ENCODE peak calls at places on chromosomes 4 and X, in nine cellular contexts. One of them, this sample, is unnamed.

GRCh38 chr4:126701756-126702155 is 931.0 kb upstream of the INTU start:
- DNase-seq in activated T-cell treated with anti-CD3 and anti-CD28 coated beads, Interleukin-2, amount 50 U/mL, for 4 hours: no peak
- DNase-seq in HTR-8/SVneo: no peak
- DNase-seq in mammary epithelial cell: peak; percentile 42
- DNase-seq in ELR: peak; percentile 55
- DNase-seq in A549: no peak
- DNase-seq in Panc1: no peak
- DNase-seq in kidney: no peak
- DNase-seq in T-cell: no peak
- DNase-seq in this sample: no peak

GRCh38 chrX:154483325-154483724 is 3.1 kb downstream of the UBL4A start:
- DNase-seq in T-cell: no peak
- DNase-seq in activated T-cell treated with anti-CD3 and anti-CD28 coated beads, Interleukin-2, amount 50 U/mL, for 4 hours: no peak
- DNase-seq in ELR: no peak
- DNase-seq in A549: no peak
- DNase-seq in kidney: no peak
- DNase-seq in mammary epithelial cell: no peak
- DNase-seq in HTR-8/SVneo: no peak
- DNase-seq in Panc1: no peak
- DNase-seq in this sample: no peak

GRCh38 chr4:82194329-82194728 is 179.5 kb downstream of the HNRNPD start:
- DNase-seq in mammary epithelial cell: no peak
- DNase-seq in ELR: no peak
- DNase-seq in A549: no peak
- DNase-seq in T-cell: no peak
- DNase-seq in Panc1: no peak
- DNase-seq in activated T-cell treated with anti-CD3 and anti-CD28 coated beads, Interleukin-2, amount 50 U/mL, for 4 hours: no peak
- DNase-seq in kidney: no peak
- DNase-seq in HTR-8/SVneo: no peak
- DNase-seq in this sample: no peak

GRCh38 chr4:25760048-25760447 is 102.7 kb downstream of the SEL1L3 start:
- DNase-seq in ELR: no peak
- DNase-seq in A549: no peak
- DNase-seq in kidney: no peak
- DNase-seq in activated T-cell treated with anti-CD3 and anti-CD28 coated beads, Interleukin-2, amount 50 U/mL, for 4 hours: no peak
- DNase-seq in HTR-8/SVneo: no peak
- DNase-seq in Panc1: no peak
- DNase-seq in T-cell: no peak
- DNase-seq in mammary epithelial cell: no peak
- DNase-seq in this sample: no peak

GRCh38 chr4:26878729-26879415 is 18.2 kb downstream of the STIM2 start:
- DNase-seq in HTR-8/SVneo: no peak
- DNase-seq in A549: no peak
- DNase-seq in kidney: no peak
- DNase-seq in activated T-cell treated with anti-CD3 and anti-CD28 coated beads, Interleukin-2, amount 50 U/mL, for 4 hours: no peak
- DNase-seq in T-cell: no peak
- DNase-seq in Panc1: no peak
- DNase-seq in mammary epithelial cell: peak; percentile 73
- DNase-seq in ELR: peak; percentile 22
- DNase-seq in this sample: no peak

GRCh38 chr4:183783933-183784622 is 121.0 kb upstream of the STOX2 start:
- DNase-seq in A549: no peak
- DNase-seq in HTR-8/SVneo: no peak
- DNase-seq in Panc1: no peak
- DNase-seq in activated T-cell treated with anti-CD3 and anti-CD28 coated beads, Interleukin-2, amount 50 U/mL, for 4 hours: no peak
- DNase-seq in kidney: no peak
- DNase-seq in mammary epithelial cell: peak; percentile 33
- DNase-seq in T-cell: no peak
- DNase-seq in ELR: peak; percentile 23
- DNase-seq in this sample: no peak

GRCh38 chr4:2445571-2445970 is 23.3 kb upstream of the RNF4 start:
- DNase-seq in kidney: no peak
- DNase-seq in activated T-cell treated with anti-CD3 and anti-CD28 coated beads, Interleukin-2, amount 50 U/mL, for 4 hours: no peak
- DNase-seq in T-cell: no peak
- DNase-seq in HTR-8/SVneo: no peak
- DNase-seq in ELR: no peak
- DNase-seq in Panc1: no peak
- DNase-seq in mammary epithelial cell: no peak
- DNase-seq in A549: no peak
- DNase-seq in this sample: no peak

GRCh38 chr4:122548452-122548851 is 72.4 kb downstream of the IL21 start:
- DNase-seq in ELR: no peak
- DNase-seq in Panc1: no peak
- DNase-seq in HTR-8/SVneo: no peak
- DNase-seq in A549: no peak
- DNase-seq in T-cell: no peak
- DNase-seq in kidney: no peak
- DNase-seq in mammary epithelial cell: no peak
- DNase-seq in activated T-cell treated with anti-CD3 and anti-CD28 coated beads, Interleukin-2, amount 50 U/mL, for 4 hours: no peak
- DNase-seq in this sample: no peak

GRCh38 chr4:21593268-21594002 is 355.1 kb downstream of the KCNIP4 start:
- DNase-seq in T-cell: no peak
- DNase-seq in Panc1: no peak
- DNase-seq in A549: no peak
- DNase-seq in HTR-8/SVneo: no peak
- DNase-seq in activated T-cell treated with anti-CD3 and anti-CD28 coated beads, Interleukin-2, amount 50 U/mL, for 4 hours: no peak
- DNase-seq in kidney: no peak
- DNase-seq in ELR: no peak
- DNase-seq in mammary epithelial cell: no peak
- DNase-seq in this sample: no peak

GRCh38 chr4:144820706-144821105 is 174.8 kb downstream of the HHIP start:
- DNase-seq in Panc1: no peak
- DNase-seq in A549: no peak
- DNase-seq in T-cell: no peak
- DNase-seq in HTR-8/SVneo: no peak
- DNase-seq in kidney: no peak
- DNase-seq in ELR: no peak
- DNase-seq in activated T-cell treated with anti-CD3 and anti-CD28 coated beads, Interleukin-2, amount 50 U/mL, for 4 hours: no peak
- DNase-seq in mammary epithelial cell: no peak
- DNase-seq in this sample: no peak

GRCh38 chr4:7781361-7781760 is 158.3 kb downstream of the AFAP1 start:
- DNase-seq in kidney: peak; percentile 47
- DNase-seq in Panc1: no peak
- DNase-seq in ELR: peak; percentile 76
- DNase-seq in activated T-cell treated with anti-CD3 and anti-CD28 coated beads, Interleukin-2, amount 50 U/mL, for 4 hours: no peak
- DNase-seq in mammary epithelial cell: no peak
- DNase-seq in A549: no peak
- DNase-seq in HTR-8/SVneo: no peak
- DNase-seq in T-cell: no peak
- DNase-seq in this sample: no peak

GRCh38 chr4:180058731-180059215 is 2184.4 kb upstream of the TENM3 start:
- DNase-seq in ELR: peak; percentile 50
- DNase-seq in Panc1: no peak
- DNase-seq in HTR-8/SVneo: peak; percentile 20
- DNase-seq in A549: peak; percentile 39
- DNase-seq in activated T-cell treated with anti-CD3 and anti-CD28 coated beads, Interleukin-2, amount 50 U/mL, for 4 hours: no peak
- DNase-seq in mammary epithelial cell: peak; percentile 25
- DNase-seq in T-cell: no peak
- DNase-seq in kidney: peak; percentile 69
- DNase-seq in this sample: no peak

GRCh38 chr4:78749258-78749971 is 26.7 kb upstream of the BMP2K start:
- DNase-seq in activated T-cell treated with anti-CD3 and anti-CD28 coated beads, Interleukin-2, amount 50 U/mL, for 4 hours: no peak
- DNase-seq in Panc1: no peak
- DNase-seq in ELR: no peak
- DNase-seq in HTR-8/SVneo: no peak
- DNase-seq in mammary epithelial cell: peak; percentile 3
- DNase-seq in kidney: no peak
- DNase-seq in A549: no peak
- DNase-seq in T-cell: no peak
- DNase-seq in this sample: no peak

GRCh38 chr4:53068755-53069154 is 206.6 kb downstream of the RASL11B start:
- DNase-seq in ELR: peak; percentile 50
- DNase-seq in A549: no peak
- DNase-seq in Panc1: no peak
- DNase-seq in activated T-cell treated with anti-CD3 and anti-CD28 coated beads, Interleukin-2, amount 50 U/mL, for 4 hours: no peak
- DNase-seq in HTR-8/SVneo: no peak
- DNase-seq in kidney: no peak
- DNase-seq in mammary epithelial cell: peak; percentile 25
- DNase-seq in T-cell: no peak
- DNase-seq in this sample: no peak

GRCh38 chrX:103845165-103845653 is 13.2 kb upstream of the RAB9B start:
- DNase-seq in mammary epithelial cell: peak; percentile 86
- DNase-seq in Panc1: peak; percentile 63
- DNase-seq in activated T-cell treated with anti-CD3 and anti-CD28 coated beads, Interleukin-2, amount 50 U/mL, for 4 hours: peak; percentile 38
- DNase-seq in ELR: peak; percentile 66
- DNase-seq in HTR-8/SVneo: no peak
- DNase-seq in kidney: peak; percentile 50
- DNase-seq in A549: peak; percentile 64
- DNase-seq in T-cell: no peak
- DNase-seq in this sample: peak; percentile 38

GRCh38 chr4:165464813-165465381 is 86.1 kb downstream of the CPE start:
- DNase-seq in activated T-cell treated with anti-CD3 and anti-CD28 coated beads, Interleukin-2, amount 50 U/mL, for 4 hours: no peak
- DNase-seq in Panc1: no peak
- DNase-seq in kidney: no peak
- DNase-seq in ELR: peak; percentile 59
- DNase-seq in mammary epithelial cell: no peak
- DNase-seq in HTR-8/SVneo: peak; percentile 48
- DNase-seq in T-cell: no peak
- DNase-seq in A549: peak; percentile 26
- DNase-seq in this sample: no peak

GRCh38 chrX:78800694-78801093 is 53.2 kb downstream of the LPAR4 start:
- DNase-seq in activated T-cell treated with anti-CD3 and anti-CD28 coated beads, Interleukin-2, amount 50 U/mL, for 4 hours: no peak
- DNase-seq in Panc1: no peak
- DNase-seq in kidney: no peak
- DNase-seq in ELR: no peak
- DNase-seq in mammary epithelial cell: no peak
- DNase-seq in T-cell: no peak
- DNase-seq in A549: no peak
- DNase-seq in HTR-8/SVneo: no peak
- DNase-seq in this sample: no peak

GRCh38 chr4:99404595-99405287 is 30.4 kb downstream of the ADH7 start:
- DNase-seq in kidney: no peak
- DNase-seq in A549: no peak
- DNase-seq in Panc1: peak; percentile 7
- DNase-seq in activated T-cell treated with anti-CD3 and anti-CD28 coated beads, Interleukin-2, amount 50 U/mL, for 4 hours: no peak
- DNase-seq in mammary epithelial cell: peak; percentile 92
- DNase-seq in ELR: peak; percentile 90
- DNase-seq in T-cell: no peak
- DNase-seq in HTR-8/SVneo: peak; percentile 9
- DNase-seq in this sample: peak; percentile 18

GRCh38 chr4:160159457-160159856 is 1056.6 kb downstream of the RAPGEF2 start:
- DNase-seq in A549: no peak
- DNase-seq in T-cell: no peak
- DNase-seq in Panc1: no peak
- DNase-seq in HTR-8/SVneo: no peak
- DNase-seq in activated T-cell treated with anti-CD3 and anti-CD28 coated beads, Interleukin-2, amount 50 U/mL, for 4 hours: no peak
- DNase-seq in ELR: no peak
- DNase-seq in kidney: peak; percentile 53
- DNase-seq in mammary epithelial cell: no peak
- DNase-seq in this sample: no peak

GRCh38 chrX:130741151-130741550 is 161.9 kb downstream of the ENOX2 start:
- DNase-seq in Panc1: no peak
- DNase-seq in HTR-8/SVneo: no peak
- DNase-seq in kidney: no peak
- DNase-seq in ELR: no peak
- DNase-seq in mammary epithelial cell: no peak
- DNase-seq in activated T-cell treated with anti-CD3 and anti-CD28 coated beads, Interleukin-2, amount 50 U/mL, for 4 hours: no peak
- DNase-seq in A549: no peak
- DNase-seq in T-cell: no peak
- DNase-seq in this sample: no peak

GRCh38 chr4:54516556-54517215 is 141.1 kb upstream of the KIT start:
- DNase-seq in mammary epithelial cell: no peak
- DNase-seq in kidney: peak; percentile 72
- DNase-seq in A549: no peak
- DNase-seq in ELR: peak; percentile 7
- DNase-seq in HTR-8/SVneo: no peak
- DNase-seq in Panc1: no peak
- DNase-seq in T-cell: no peak
- DNase-seq in activated T-cell treated with anti-CD3 and anti-CD28 coated beads, Interleukin-2, amount 50 U/mL, for 4 hours: no peak
- DNase-seq in this sample: no peak

GRCh38 chrX:114162068-114162735 is 421.7 kb upstream of the HTR2C start:
- DNase-seq in kidney: no peak
- DNase-seq in activated T-cell treated with anti-CD3 and anti-CD28 coated beads, Interleukin-2, amount 50 U/mL, for 4 hours: no peak
- DNase-seq in HTR-8/SVneo: no peak
- DNase-seq in T-cell: no peak
- DNase-seq in mammary epithelial cell: no peak
- DNase-seq in Panc1: no peak
- DNase-seq in ELR: no peak
- DNase-seq in A549: peak; percentile 4
- DNase-seq in this sample: no peak

GRCh38 chr4:7350396-7350795 is 84.3 kb downstream of the PSAPL1 start:
- DNase-seq in T-cell: no peak
- DNase-seq in mammary epithelial cell: no peak
- DNase-seq in HTR-8/SVneo: no peak
- DNase-seq in kidney: no peak
- DNase-seq in activated T-cell treated with anti-CD3 and anti-CD28 coated beads, Interleukin-2, amount 50 U/mL, for 4 hours: no peak
- DNase-seq in Panc1: no peak
- DNase-seq in A549: no peak
- DNase-seq in ELR: no peak
- DNase-seq in this sample: no peak

GRCh38 chrX:136214551-136214950 is 36.6 kb downstream of the MAP7D3 start:
- DNase-seq in Panc1: no peak
- DNase-seq in mammary epithelial cell: no peak
- DNase-seq in activated T-cell treated with anti-CD3 and anti-CD28 coated beads, Interleukin-2, amount 50 U/mL, for 4 hours: no peak
- DNase-seq in ELR: peak; percentile 92
- DNase-seq in T-cell: no peak
- DNase-seq in A549: no peak
- DNase-seq in kidney: no peak
- DNase-seq in HTR-8/SVneo: peak; percentile 37
- DNase-seq in this sample: no peak

GRCh38 chrX:132016628-132017430 is 6.3 kb upstream of the STK26 start:
- DNase-seq in activated T-cell treated with anti-CD3 and anti-CD28 coated beads, Interleukin-2, amount 50 U/mL, for 4 hours: no peak
- DNase-seq in mammary epithelial cell: no peak
- DNase-seq in A549: no peak
- DNase-seq in ELR: no peak
- DNase-seq in Panc1: no peak
- DNase-seq in kidney: no peak
- DNase-seq in HTR-8/SVneo: no peak
- DNase-seq in T-cell: no peak
- DNase-seq in this sample: no peak

GRCh38 chrX:16785247-16786138 is 773 bp upstream of the TXLNG start:
- DNase-seq in ELR: peak; percentile 14
- DNase-seq in activated T-cell treated with anti-CD3 and anti-CD28 coated beads, Interleukin-2, amount 50 U/mL, for 4 hours: no peak
- DNase-seq in Panc1: no peak
- DNase-seq in T-cell: no peak
- DNase-seq in kidney: no peak
- DNase-seq in A549: no peak
- DNase-seq in mammary epithelial cell: no peak
- DNase-seq in HTR-8/SVneo: no peak
- DNase-seq in this sample: no peak

GRCh38 chrX:103791826-103792458 is 15.3 kb downstream of the PLP1 start:
- DNase-seq in T-cell: no peak
- DNase-seq in A549: no peak
- DNase-seq in kidney: no peak
- DNase-seq in activated T-cell treated with anti-CD3 and anti-CD28 coated beads, Interleukin-2, amount 50 U/mL, for 4 hours: no peak
- DNase-seq in mammary epithelial cell: no peak
- DNase-seq in Panc1: no peak
- DNase-seq in HTR-8/SVneo: no peak
- DNase-seq in ELR: peak; percentile 46
- DNase-seq in this sample: no peak

GRCh38 chr4:144709793-144710525 is 64.0 kb downstream of the HHIP start:
- DNase-seq in kidney: peak; percentile 29
- DNase-seq in mammary epithelial cell: peak; percentile 92
- DNase-seq in ELR: peak; percentile 92
- DNase-seq in activated T-cell treated with anti-CD3 and anti-CD28 coated beads, Interleukin-2, amount 50 U/mL, for 4 hours: no peak
- DNase-seq in A549: peak; percentile 44
- DNase-seq in HTR-8/SVneo: no peak
- DNase-seq in T-cell: no peak
- DNase-seq in Panc1: no peak
- DNase-seq in this sample: peak; percentile 81

This sample was measured in HCT116.